ENCODE peak calls at places on chromosomes 16 and 17, in four cellular contexts. V is esophagus muscularis mucosa, G is keratinocyte, Y is H1. N is an unnamed sample.

GRCh38 chr17:6667516-6667915 is 16.0 kb downstream of the C17orf100 start:
- DNase-seq in V (no peak), G (no peak), Y (no peak), N (peak)

GRCh38 chr16:27753563-27753962 is 203.6 kb downstream of the KATNIP start:
- DNase-seq in V (no peak), G (no peak), Y (no peak), N (no peak)

GRCh38 chr17:67491009-67491677 is 114.1 kb downstream of the PITPNC1 start:
- DNase-seq in V (peak), G (peak), Y (no peak), N (no peak)

GRCh38 chr16:73179671-73180370 is 131.9 kb upstream of the ZFHX3 start:
- DNase-seq in V (no peak), G (no peak), Y (no peak), N (no peak)

GRCh38 chr17:79952915-79953314 is 82.8 kb downstream of the TBC1D16 start:
- DNase-seq in V (no peak), G (no peak), Y (no peak), N (no peak)

GRCh38 chr17:18318122-18318521 is 3.0 kb downstream of the SMCR8 start:
- DNase-seq in V (no peak), G (no peak), Y (no peak), N (no peak)

GRCh38 chr17:76124582-76125390 is 16.3 kb downstream of the FOXJ1 start:
- DNase-seq in V (no peak), G (no peak), Y (no peak), N (no peak)

GRCh38 chr17:41302981-41303380 is 330 bp upstream of the KRTAP29-1 start:
- DNase-seq in V (no peak), G (no peak), Y (no peak), N (no peak)

GRCh38 chr17:68184141-68184571 is 63.7 kb upstream of the AMZ2 start:
- DNase-seq in V (no peak), G (no peak), Y (no peak), N (no peak)

DNA sequence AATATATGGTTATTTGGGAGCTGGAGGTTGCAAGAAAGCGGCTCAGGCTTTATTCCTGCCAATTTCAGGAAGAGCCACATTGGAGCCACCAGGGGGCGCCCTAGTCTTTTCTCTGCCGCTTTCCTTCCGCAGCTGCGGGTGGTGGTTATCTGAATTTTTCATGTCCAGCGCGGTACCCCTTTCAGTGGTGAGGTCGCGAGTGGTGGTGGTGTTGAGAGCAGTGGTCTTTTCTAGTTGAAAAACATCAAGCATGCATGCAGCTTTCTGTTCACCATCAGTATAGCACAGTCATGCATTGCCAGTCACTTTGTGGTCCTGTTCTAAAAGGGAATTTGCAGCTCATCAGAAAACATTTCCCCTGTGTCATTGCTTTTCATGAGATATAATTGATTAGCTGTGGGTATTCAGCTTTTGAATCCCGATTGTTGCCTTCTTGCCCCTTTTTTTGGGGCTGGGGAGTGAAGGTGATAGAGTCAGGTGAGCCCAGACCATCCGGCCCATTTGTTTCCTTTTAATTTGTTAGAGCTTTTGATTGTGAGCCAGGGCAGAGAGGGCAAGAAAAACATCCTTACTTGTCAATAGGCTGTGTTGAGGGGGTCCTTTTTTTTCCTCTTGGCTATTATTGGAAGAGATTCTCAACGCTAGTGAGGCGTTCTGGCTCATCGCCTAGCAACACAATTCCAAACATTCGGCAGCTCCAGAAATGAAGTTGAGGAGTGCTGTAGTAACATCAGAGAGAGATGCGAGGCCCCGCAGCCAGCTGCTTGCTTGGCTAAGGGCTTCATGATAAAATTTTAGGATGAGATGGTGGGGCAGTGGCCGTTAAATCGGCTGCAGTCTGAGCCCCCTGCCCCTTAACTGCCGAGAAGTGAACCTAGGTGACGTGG is 119.0 kb downstream of the SNX29 start:
- DNase-seq in V (no peak), G (no peak), Y (peak), N (peak)
- TF ChIP-seq CTCF in V (peak), G (peak), Y (peak), N (peak)

GRCh38 chr17:62801553-62801952 is 6.6 kb downstream of the MARCHF10 start:
- DNase-seq in V (no peak), G (no peak), Y (no peak), N (no peak)
- TF ChIP-seq CTCF in V (no peak), G (no peak), Y (no peak), N (no peak)

GRCh38 chr17:52298881-52299280 is 140.4 kb upstream of the CA10 start:
- DNase-seq in V (no peak), G (no peak), Y (no peak), N (no peak)

GRCh38 chr17:52297230-52298010 is 138.9 kb upstream of the CA10 start:
- DNase-seq in V (no peak), G (no peak), Y (no peak), N (no peak)
- TF ChIP-seq CTCF in V (no peak), G (peak), Y (no peak), N (no peak)

GRCh38 chr17:44959821-44960523 is 8.1 kb downstream of the C1QL1 start:
- DNase-seq in V (no peak), G (no peak), Y (no peak), N (no peak)

GRCh38 chr17:44966348-44967025 is 1.6 kb downstream of the C1QL1 start:
- DNase-seq in V (no peak), G (no peak), Y (no peak), N (no peak)

GRCh38 chr17:44965491-44966234 is 2.4 kb downstream of the C1QL1 start:
- DNase-seq in V (no peak), G (no peak), Y (no peak), N (no peak)

GRCh38 chr17:44960654-44961053 is 7.4 kb downstream of the C1QL1 start:
- DNase-seq in V (no peak), G (no peak), Y (no peak), N (no peak)

DNA sequence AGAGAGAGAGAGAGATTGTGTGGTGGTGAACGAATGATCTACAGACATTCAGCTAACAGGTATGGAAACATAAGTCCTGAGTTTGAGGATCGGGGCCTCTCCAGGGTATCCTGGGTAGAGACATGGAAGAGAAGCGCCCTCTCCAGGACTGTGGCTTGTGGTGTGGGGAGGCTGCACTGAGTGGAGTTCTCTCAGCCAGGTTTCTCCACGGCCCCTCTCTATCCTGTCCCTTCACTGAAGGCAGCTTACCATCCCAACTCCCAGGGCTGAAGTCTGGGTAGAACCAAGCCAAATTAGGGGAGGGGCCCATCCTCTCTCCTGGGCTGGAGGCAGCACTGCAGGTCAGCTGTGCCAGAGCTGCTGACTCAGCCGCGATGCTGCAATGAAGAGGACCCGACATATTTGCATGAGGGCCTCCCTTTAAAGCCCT is 6.2 kb downstream of the C1QL1 start:
- DNase-seq in V (no peak), G (no peak), Y (no peak), N (no peak)
- TF ChIP-seq CTCF in V (no peak), G (no peak), Y (peak), N (no peak)

DNA sequence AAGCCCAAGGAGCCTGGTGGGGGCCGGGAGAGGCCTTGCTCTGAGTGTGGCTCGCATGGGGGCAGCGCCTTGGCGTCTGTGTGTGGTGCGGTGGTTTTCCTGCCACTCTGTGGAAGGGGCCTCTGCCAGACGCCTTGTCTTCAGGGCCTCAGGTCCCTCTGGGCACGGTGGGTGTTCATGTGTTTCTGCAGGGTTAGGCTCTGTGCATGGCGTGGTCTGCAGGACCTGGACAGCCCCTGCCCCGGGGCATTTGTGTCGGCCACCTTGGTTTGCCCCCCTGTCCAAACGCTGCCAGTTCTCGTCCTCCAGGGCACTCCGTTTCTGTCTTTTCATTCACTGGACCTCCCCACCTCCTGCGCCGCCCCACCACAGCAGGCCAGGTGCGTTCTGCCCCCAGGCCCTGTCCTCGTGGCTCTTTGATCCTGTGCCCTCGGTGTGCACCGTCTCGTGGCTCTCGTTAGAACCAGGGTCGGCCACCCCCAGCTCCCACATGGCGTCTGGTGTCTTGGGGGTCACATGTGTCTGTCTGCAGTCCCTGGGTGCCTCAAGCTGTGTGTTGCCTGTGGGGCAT is 43.7 kb upstream of the ZNF750 start:
- DNase-seq in V (no peak), G (no peak), Y (no peak), N (no peak)
- TF ChIP-seq CTCF in V (no peak), G (no peak), Y (no peak), N (no peak)

GRCh38 chr17:49254066-49254465 is 23.5 kb upstream of the PHOSPHO1 start:
- DNase-seq in V (no peak), G (no peak), Y (no peak), N (no peak)
- TF ChIP-seq CTCF in V (no peak), G (no peak), Y (peak), N (no peak)

GRCh38 chr17:43367588-43368242 is 31.1 kb upstream of the ARL4D start:
- DNase-seq in V (no peak), G (no peak), Y (no peak), N (peak)

GRCh38 chr17:43366809-43367587 is 31.8 kb upstream of the ARL4D start:
- DNase-seq in V (no peak), G (no peak), Y (no peak), N (no peak)

GRCh38 chr17:43369986-43370385 is 28.8 kb upstream of the ARL4D start:
- DNase-seq in V (no peak), G (no peak), Y (no peak), N (no peak)

GRCh38 chr17:43371227-43371821 is 27.5 kb upstream of the ARL4D start:
- DNase-seq in V (no peak), G (no peak), Y (no peak), N (no peak)

DNA sequence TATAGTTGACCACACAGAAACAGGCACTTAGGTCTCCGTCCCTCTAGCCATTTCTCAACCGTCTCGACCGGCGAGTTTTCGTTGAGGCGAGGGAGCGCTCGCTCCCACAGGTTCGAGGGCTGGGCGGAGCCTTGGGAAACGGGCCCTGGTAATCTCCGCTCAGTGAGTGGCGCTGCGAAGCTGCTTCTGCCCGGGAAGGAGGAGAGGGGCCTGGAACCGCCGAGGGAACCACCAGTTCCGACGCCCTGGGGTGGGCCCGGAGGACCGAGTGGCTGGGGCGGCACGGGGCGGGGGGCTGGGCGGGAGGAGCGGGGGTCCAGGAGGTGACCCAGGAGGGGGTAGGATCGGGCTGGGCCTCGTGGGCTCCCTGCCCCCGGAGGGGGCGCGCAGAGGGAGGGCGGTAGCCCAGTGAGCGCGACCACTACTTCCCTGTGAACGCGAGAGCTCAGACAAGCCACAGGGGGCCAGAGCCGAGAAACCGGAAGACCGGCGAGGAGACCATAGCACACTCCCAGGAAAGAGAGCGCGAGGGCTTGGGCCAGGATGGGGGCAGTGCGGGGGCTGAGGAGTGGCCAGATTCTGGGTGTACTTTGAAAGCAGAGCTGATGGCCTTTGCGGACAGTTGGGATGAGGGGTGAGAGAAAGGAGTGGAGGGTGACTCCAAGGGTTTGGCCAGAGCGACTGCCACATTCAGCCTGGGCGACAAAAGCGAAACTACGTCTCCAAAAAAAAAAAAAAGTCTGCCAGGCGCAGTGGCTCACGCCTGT is 29.9 kb upstream of the ARL4D start:
- DNase-seq in V (peak), G (no peak), Y (no peak), N (peak)
- TF ChIP-seq CTCF in V (peak), G (no peak), Y (no peak), N (peak)

N was measured in GM13976.